ENCODE peak calls at places on chromosomes 2 and 18, in five cellular contexts. One of them, this sample, is unnamed.

GRCh38 chr2:114714316-114714715 is 271.9 kb downstream of the DPP10 start:
- DNase-seq in Peyer's patch: no peak
- DNase-seq in DMS153: peak
- DNase-seq in aorta: no peak
- DNase-seq in NAMALWA: no peak
- DNase-seq in this sample: no peak

GRCh38 chr2:172674034-172674967 is 61.3 kb upstream of the RAPGEF4 start:
- DNase-seq in Peyer's patch: no peak
- DNase-seq in DMS153: no peak
- DNase-seq in aorta: peak
- DNase-seq in NAMALWA: no peak
- DNase-seq in this sample: peak

GRCh38 chr18:77464917-77465316 is 215.3 kb downstream of the GALR1 start:
- DNase-seq in Peyer's patch: no peak
- DNase-seq in DMS153: no peak
- DNase-seq in aorta: no peak
- DNase-seq in NAMALWA: no peak
- DNase-seq in this sample: no peak

GRCh38 chr18:79405781-79406575 is 10.2 kb downstream of the NFATC1 start:
- DNase-seq in Peyer's patch: peak
- DNase-seq in DMS153: no peak
- DNase-seq in aorta: peak
- DNase-seq in NAMALWA: peak
- DNase-seq in this sample: no peak

GRCh38 chr2:63055510-63056308 is 5.1 kb downstream of the OTX1 start:
- DNase-seq in Peyer's patch: no peak
- DNase-seq in DMS153: no peak
- DNase-seq in aorta: peak
- DNase-seq in NAMALWA: peak
- DNase-seq in this sample: no peak

GRCh38 chr2:173997269-173997668 is 32.1 kb upstream of the SP3 start:
- DNase-seq in Peyer's patch: peak
- DNase-seq in DMS153: no peak
- DNase-seq in aorta: peak
- DNase-seq in NAMALWA: peak
- DNase-seq in this sample: peak

GRCh38 chr2:109345653-109346165 is 216.7 kb downstream of the SH3RF3 start:
- DNase-seq in Peyer's patch: no peak
- DNase-seq in DMS153: no peak
- DNase-seq in aorta: no peak
- DNase-seq in NAMALWA: no peak
- DNase-seq in this sample: no peak

GRCh38 chr2:177392373-177393246 is at the start of gene AGPS:
- DNase-seq in Peyer's patch: peak
- DNase-seq in DMS153: peak
- DNase-seq in aorta: peak
- DNase-seq in NAMALWA: peak
- DNase-seq in this sample: peak

GRCh38 chr2:112275314-112275886 is at the start of gene ZC3H6:
- DNase-seq in Peyer's patch: peak
- DNase-seq in DMS153: peak
- DNase-seq in aorta: peak
- DNase-seq in NAMALWA: peak
- DNase-seq in this sample: peak

GRCh38 chr18:60838677-60839076 is 466.1 kb upstream of the MC4R start:
- DNase-seq in Peyer's patch: no peak
- DNase-seq in DMS153: no peak
- DNase-seq in aorta: no peak
- DNase-seq in NAMALWA: no peak
- DNase-seq in this sample: no peak